ENCODE peak calls at places on chromosomes 16 and 17, in four cellular contexts. Y is CD8-positive, alpha-beta T cell; Z is GM23338; Q is astrocyte of the spinal cord. C is an unnamed sample.

GRCh38 chr16:59878999-59879398 is 1144.9 kb upstream of the GOT2 start:
- DNase-seq in Y (no peak), Z (no peak), Q (no peak), C (no peak)

GRCh38 chr16:88881090-88881580 is 14.7 kb upstream of the PABPN1L start:
- DNase-seq in Y (no peak), Z (peak; percentile 61), Q (no peak), C (no peak)

GRCh38 chr16:64138621-64139020 is 983.2 kb downstream of the CDH11 start:
- DNase-seq in Y (no peak), Z (no peak), Q (no peak), C (no peak)

GRCh38 chr17:79834575-79835469 is 4.4 kb downstream of the CBX4 start:
- DNase-seq in Y (peak; percentile 35), Z (peak; percentile 81), Q (no peak), C (peak; percentile 76)

GRCh38 chr16:915546-915945 is 55.2 kb downstream of the LMF1 start:
- DNase-seq in Y (no peak), Z (no peak), Q (no peak), C (no peak)

GRCh38 chr16:12091569-12092346 is 115.2 kb downstream of the SNX29 start:
- DNase-seq in Y (no peak), Z (no peak), Q (no peak), C (no peak)

GRCh38 chr17:81828656-81829055 is 4.4 kb downstream of the MCRIP1 start:
- DNase-seq in Y (no peak), Z (no peak), Q (no peak), C (no peak)

GRCh38 chr17:50511058-50511457 is 2.8 kb downstream of the MYCBPAP start:
- DNase-seq in Y (no peak), Z (no peak), Q (no peak), C (no peak)

GRCh38 chr17:60168654-60169053 is 18.9 kb downstream of the CA4 start:
- DNase-seq in Y (no peak), Z (no peak), Q (no peak), C (no peak)

GRCh38 chr16:11307639-11308492 is 26.7 kb upstream of the PRM1 start:
- DNase-seq in Y (no peak), Z (no peak), Q (no peak), C (no peak)

GRCh38 chr16:1770328-1771071 is 843 bp downstream of the NME3 start:
- DNase-seq in Y (no peak), Z (peak; percentile 76), Q (peak; percentile 50), C (no peak)

GRCh38 chr16:15963307-15963910 is 14.0 kb downstream of the ABCC1 start:
- DNase-seq in Y (no peak), Z (no peak), Q (no peak), C (no peak)

GRCh38 chr17:28033972-28034714 is 8.3 kb upstream of the NLK start:
- DNase-seq in Y (no peak), Z (no peak), Q (peak; percentile 82), C (no peak)

GRCh38 chr17:50184057-50184456 is 17.4 kb downstream of the COL1A1 start:
- DNase-seq in Y (no peak), Z (peak; percentile 70), Q (peak; percentile 34), C (no peak)

GRCh38 chr17:75417054-75417453 is 11.6 kb upstream of the GRB2 start:
- DNase-seq in Y (no peak), Z (no peak), Q (no peak), C (no peak)

GRCh38 chr16:12421688-12422087 is 382.0 kb downstream of the CPPED1 start:
- DNase-seq in Y (no peak), Z (no peak), Q (no peak), C (no peak)

GRCh38 chr16:72664122-72664479 is 383.8 kb downstream of the ZFHX3 start:
- DNase-seq in Y (no peak), Z (peak; percentile 2), Q (no peak), C (no peak)

DNA sequence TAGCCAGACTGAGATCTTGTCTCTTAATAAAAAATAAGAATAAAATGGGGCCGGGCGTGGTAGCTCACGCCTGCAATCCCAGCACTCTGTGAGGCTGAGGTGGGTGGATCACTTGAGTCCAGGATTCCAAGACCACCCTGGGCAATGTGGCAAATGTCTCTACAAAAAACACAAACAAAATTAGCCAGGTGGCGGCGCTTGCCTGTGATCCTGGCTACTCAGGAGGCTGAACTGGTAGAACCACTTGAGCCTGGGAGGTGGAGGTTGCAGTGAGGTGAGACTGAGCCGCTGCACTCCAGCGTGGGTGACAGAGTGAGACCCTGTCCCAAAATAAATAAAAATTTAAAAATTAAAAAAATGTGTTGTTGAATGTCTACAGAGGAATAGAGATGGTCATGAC is 2.9 kb upstream of the DEF8 start:
- DNase-seq in Y (no peak), Z (peak; percentile 48), Q (no peak), C (no peak)
- TF ChIP-seq CTCF in Y (no peak), Z (peak; percentile 38), Q (no peak), C (no peak)

DNA sequence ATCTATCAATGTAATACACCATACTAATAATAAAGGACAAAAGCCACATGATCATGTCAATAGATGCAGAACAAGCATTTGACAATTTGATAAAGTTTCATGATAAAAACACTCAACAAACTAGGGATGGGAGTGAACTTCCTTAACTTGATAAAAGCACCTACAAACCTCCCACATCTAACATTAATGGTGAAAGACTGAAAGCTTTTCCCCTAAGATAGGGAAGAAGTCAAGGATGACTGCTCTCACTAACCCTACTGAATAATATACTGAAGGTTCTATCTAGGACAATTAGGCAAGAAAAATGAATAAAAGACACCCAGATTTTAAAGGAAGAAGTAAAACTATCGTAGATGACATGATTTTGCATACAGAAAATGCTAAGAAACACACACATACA is 10.4 kb upstream of the DYNLL2 start:
- DNase-seq in Y (no peak), Z (no peak), Q (no peak), C (no peak)
- TF ChIP-seq CTCF in Y (no peak), Z (no peak), Q (no peak), C (no peak)

GRCh38 chr16:57771141-57771785 is 31.0 kb downstream of the KIFC3 start:
- DNase-seq in Y (no peak), Z (no peak), Q (no peak), C (no peak)
- TF ChIP-seq CTCF in Y (no peak), Z (no peak), Q (no peak), C (no peak)

GRCh38 chr16:67294927-67295326 is 15.6 kb downstream of the PLEKHG4 start:
- DNase-seq in Y (no peak), Z (no peak), Q (no peak), C (no peak)
- TF ChIP-seq CTCF in Y (no peak), Z (no peak), Q (no peak), C (no peak)

GRCh38 chr17:4897198-4897657 is 2.1 kb upstream of the C17orf107 start:
- DNase-seq in Y (no peak), Z (no peak), Q (no peak), C (no peak)
- TF ChIP-seq CTCF in Y (no peak), Z (no peak), Q (no peak), C (no peak)

DNA sequence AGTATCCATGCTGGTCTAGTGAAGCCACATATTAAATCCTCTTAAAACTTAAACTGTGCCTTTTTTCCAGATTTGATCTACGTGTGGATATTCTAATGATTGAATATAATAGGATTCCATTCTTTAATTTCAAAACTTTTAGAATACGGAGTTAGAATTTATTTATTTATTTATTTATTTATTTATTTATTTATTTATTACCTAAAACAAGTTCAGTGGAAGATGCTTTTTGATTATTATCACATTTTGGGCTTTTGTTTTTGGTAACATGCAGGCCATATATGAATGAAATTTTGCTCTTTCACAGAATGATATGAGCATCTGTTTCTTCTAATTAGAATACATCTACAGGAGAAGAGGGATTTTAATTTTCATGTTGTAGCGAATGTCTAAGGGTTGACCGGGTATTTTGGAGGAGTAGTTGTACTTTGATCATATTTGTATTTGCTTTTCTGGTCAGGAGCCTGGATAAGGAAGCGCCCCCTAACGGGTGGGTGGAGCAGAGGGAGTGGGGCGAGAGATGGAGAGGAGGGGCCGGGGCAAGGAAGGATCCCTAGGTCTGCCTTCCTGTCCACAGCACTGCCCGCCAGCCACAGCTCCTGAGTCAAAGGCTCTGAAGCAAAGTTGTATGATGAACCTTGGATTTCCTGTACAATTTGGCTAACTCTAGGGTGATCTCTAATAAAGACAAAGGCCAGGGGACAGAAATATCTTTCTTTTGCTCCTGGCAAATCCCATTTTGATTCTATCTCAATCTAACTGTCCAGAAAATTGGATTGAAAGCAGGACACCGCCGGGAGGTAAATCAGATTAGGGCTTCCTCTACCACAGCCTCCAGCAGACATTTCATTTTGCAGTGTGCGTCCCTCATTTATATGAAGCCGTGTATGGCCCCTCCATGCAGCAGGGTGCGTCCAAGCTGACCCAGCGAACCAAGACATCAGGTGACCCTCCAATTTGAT is 149.1 kb downstream of the PRKCA start:
- DNase-seq in Y (no peak), Z (peak; percentile 80), Q (no peak), C (no peak)
- TF ChIP-seq CTCF in Y (no peak), Z (peak; percentile 76), Q (peak; percentile 28), C (no peak)